ENCODE peak calls at places on chromosomes 16 and 17, in four cellular contexts. T is K562, R is H1, U is HepG2. W is an unnamed sample.
A peak's percentile ranks its signal among the peaks of the same experiment; 100 is the strongest.

GRCh38 chr17:31320231-31320630 is 1.2 kb downstream of the EVI2A start:
- DNase-seq in R (no peak), T (no peak), U (no peak), W (no peak)

GRCh38 chr17:58308985-58309917 is 19.3 kb downstream of the TSPOAP1 start:
- DNase-seq in U (no peak), R (no peak), T (no peak), W (no peak)

GRCh38 chr17:773467-774319 is 8.4 kb downstream of the GLOD4 start:
- DNase-seq in U (no peak), R (no peak), T (no peak), W (no peak)

GRCh38 chr17:8494021-8494420 is 58.3 kb downstream of the NDEL1 start:
- DNase-seq in R (no peak), U (no peak), T (no peak), W (no peak)

GRCh38 chr17:1153795-1154546 is 25.8 kb downstream of the ABR start:
- DNase-seq in T (no peak), R (no peak), U (peak; percentile 16), W (no peak)

GRCh38 chr16:64089697-64090096 is 1032.2 kb downstream of the CDH11 start:
- DNase-seq in T (no peak), R (no peak), U (peak; percentile 50), W (peak; percentile 55)

GRCh38 chr17:81412490-81413093 is 17.3 kb downstream of the BAHCC1 start:
- DNase-seq in R (no peak), U (no peak), T (peak; percentile 80), W (peak; percentile 40)

GRCh38 chr17:29257756-29258155 is 11.1 kb downstream of the CRYBA1 start:
- DNase-seq in U (no peak), R (no peak), T (no peak), W (no peak)

GRCh38 chr17:38925263-38925995 is at the start of gene LASP1NB:
- DNase-seq in U (no peak), T (no peak), R (no peak), W (no peak)

GRCh38 chr17:80260791-80261158 is at the start of gene RNF213:
- DNase-seq in R (no peak), T (peak; percentile 95), U (no peak), W (peak; percentile 6)

GRCh38 chr17:81394831-81395599 is at the start of gene BAHCC1:
- DNase-seq in R (peak; percentile 95), T (peak; percentile 89), U (peak; percentile 99), W (peak; percentile 100)

GRCh38 chr16:54374136-54374535 is 87.5 kb upstream of the IRX3 start:
- DNase-seq in R (no peak), T (no peak), U (no peak), W (no peak)

GRCh38 chr16:24132797-24133155 is 123.4 kb upstream of the CACNG3 start:
- DNase-seq in R (no peak), U (no peak), T (no peak), W (no peak)

GRCh38 chr16:1054660-1055556 is 17.6 kb upstream of the SSTR5 start:
- DNase-seq in U (peak; percentile 26), R (no peak), T (peak; percentile 66), W (peak; percentile 36)

GRCh38 chr17:50534979-50535326 is 2.4 kb downstream of the EPN3 start:
- DNase-seq in T (no peak), R (no peak), U (no peak), W (no peak)

GRCh38 chr17:78397681-78398101 is 19.2 kb downstream of the PGS1 start:
- DNase-seq in U (no peak), R (no peak), T (no peak), W (no peak)

GRCh38 chr16:54093281-54093680 is 193.3 kb downstream of the IRX3 start:
- DNase-seq in T (no peak), R (no peak), U (no peak), W (no peak)

GRCh38 chr17:535165-535564 is 179.5 kb downstream of the VPS53 start:
- DNase-seq in T (no peak), R (no peak), U (no peak), W (no peak)

GRCh38 chr17:18246880-18247612 is 11.5 kb downstream of the FLII start:
- DNase-seq in U (no peak), T (peak; percentile 90), R (peak; percentile 83), W (peak; percentile 57)

GRCh38 chr17:39156491-39156890 is 5.1 kb upstream of the PLXDC1 start:
- DNase-seq in U (no peak), R (no peak), T (no peak), W (no peak)

GRCh38 chr16:2170080-2170479 is 14.5 kb downstream of the TRAF7 start:
- DNase-seq in T (no peak), R (no peak), U (no peak), W (peak; percentile 95)

GRCh38 chr17:386145-386876 is 33.7 kb upstream of the RPH3AL start:
- DNase-seq in T (peak; percentile 93), U (peak; percentile 47), R (no peak), W (peak; percentile 34)

GRCh38 chr16:35188288-35189155 is 1729.1 kb downstream of the TP53TG3F start:
- DNase-seq in T (peak; percentile 13), R (no peak), U (peak; percentile 12), W (no peak)

GRCh38 chr16:648071-648785 is 937 bp upstream of the WDR90 start:
- DNase-seq in T (no peak), U (peak; percentile 57), R (no peak), W (no peak)

GRCh38 chr16:9954181-9954580 is 228.0 kb downstream of the GRIN2A start:
- DNase-seq in R (no peak), T (no peak), U (no peak), W (no peak)

GRCh38 chr16:15464401-15465186 is 30.2 kb downstream of the BMERB1 start:
- DNase-seq in U (no peak), R (no peak), T (no peak), W (no peak)

GRCh38 chr16:86317617-86318021 is 192.7 kb upstream of the FOXF1 start:
- DNase-seq in U (no peak), T (peak; percentile 17), R (no peak), W (no peak)

GRCh38 chr17:1929896-1930750 is 95.0 kb downstream of the RTN4RL1 start:
- DNase-seq in U (no peak), T (no peak), R (no peak), W (no peak)

GRCh38 chr17:19753661-19754463 is 5.8 kb upstream of the ALDH3A1 start:
- DNase-seq in R (no peak), T (no peak), U (no peak), W (no peak)

GRCh38 chr16:68286153-68287074 is 22.1 kb downstream of the SLC7A6 start:
- DNase-seq in R (no peak), U (peak; percentile 35), T (no peak), W (peak; percentile 27)

GRCh38 chr16:68285683-68286082 is 21.4 kb downstream of the SLC7A6 start:
- DNase-seq in T (no peak), U (no peak), R (no peak), W (no peak)

GRCh38 chr16:68288252-68288650 is 22.5 kb downstream of the SLC7A6OS start:
- DNase-seq in T (no peak), R (no peak), U (no peak), W (no peak)

GRCh38 chr16:68289202-68289601 is 21.5 kb downstream of the SLC7A6OS start:
- DNase-seq in T (no peak), U (no peak), R (no peak), W (no peak)

DNA sequence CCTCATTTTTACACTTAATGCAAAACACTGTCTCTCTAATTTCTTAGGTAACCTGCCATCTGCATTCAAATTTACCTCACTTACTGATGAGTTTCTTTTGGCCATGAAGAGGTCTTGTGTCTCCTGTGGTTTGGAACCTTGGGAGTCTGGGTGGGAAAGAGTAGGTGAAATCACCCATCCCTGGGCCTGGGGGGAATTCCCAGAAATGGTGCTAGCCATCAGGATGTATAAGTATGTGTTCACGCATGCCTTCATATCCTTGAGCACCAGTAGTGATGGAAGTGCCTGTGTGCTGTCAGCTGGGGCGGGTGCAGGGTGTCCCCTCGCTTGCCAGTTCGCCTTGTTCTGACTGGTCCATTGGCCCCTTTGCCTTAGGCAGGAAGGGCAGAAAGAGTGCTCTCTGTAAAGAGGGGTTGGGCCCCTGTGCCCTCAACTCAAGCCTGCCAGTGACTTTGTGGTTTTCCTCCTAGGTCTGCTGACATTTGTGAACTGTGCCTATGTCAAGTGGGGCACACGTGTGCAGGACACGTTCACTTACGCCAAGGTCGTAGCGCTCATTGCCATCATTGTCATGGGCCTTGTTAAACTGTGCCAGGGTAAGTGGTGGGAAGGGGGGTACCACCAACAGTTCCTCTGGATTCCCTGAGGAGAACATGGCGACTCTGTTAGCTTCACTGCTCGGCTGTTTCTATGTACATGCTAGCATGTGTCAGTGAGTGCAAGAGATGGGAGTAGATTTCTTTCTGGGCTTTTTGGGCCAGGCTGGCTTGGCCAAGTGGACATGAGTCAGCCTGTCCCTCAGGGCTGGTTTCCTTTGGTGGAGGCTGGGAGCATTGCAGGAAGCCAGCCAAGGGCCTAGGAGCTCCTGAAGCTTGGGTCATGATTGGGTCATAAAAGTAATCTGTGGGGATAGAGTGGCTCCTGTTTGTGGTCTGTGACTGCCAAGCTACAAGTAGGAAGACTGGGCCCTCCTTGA is 23.2 kb downstream of the SLC7A6OS start:
- DNase-seq in U (no peak), R (no peak), T (no peak), W (peak; percentile 89)
- TF ChIP-seq JUN in U (no peak), R (no peak), T (no peak), W (peak; percentile 31)

GRCh38 chr17:16973760-16974540 is 2.0 kb upstream of the TNFRSF13B start:
- DNase-seq in R (no peak), T (no peak), U (no peak), W (no peak)

GRCh38 chr17:16972346-16972745 is 428 bp upstream of the TNFRSF13B start:
- DNase-seq in R (no peak), T (no peak), U (no peak), W (no peak)

GRCh38 chr17:16968786-16969185 is 3.1 kb downstream of the TNFRSF13B start:
- DNase-seq in U (no peak), T (no peak), R (no peak), W (no peak)

GRCh38 chr17:16971458-16972338 is at the start of gene TNFRSF13B:
- DNase-seq in U (no peak), T (no peak), R (no peak), W (no peak)

GRCh38 chr17:16969931-16970906 is 1.7 kb downstream of the TNFRSF13B start:
- DNase-seq in U (no peak), T (no peak), R (no peak), W (no peak)
- H2AFZ ChIP-seq in U (no peak overlapping the region), T (no peak overlapping the region), R (no peak overlapping the region), W (no peak overlapping the region)

GRCh38 chr17:73592531-73592961 is 51.7 kb downstream of the SDK2 start:
- DNase-seq in R (no peak), U (no peak), T (no peak), W (no peak)
- TF ChIP-seq JUN in R (no peak), U (no peak), T (no peak), W (no peak)

DNA sequence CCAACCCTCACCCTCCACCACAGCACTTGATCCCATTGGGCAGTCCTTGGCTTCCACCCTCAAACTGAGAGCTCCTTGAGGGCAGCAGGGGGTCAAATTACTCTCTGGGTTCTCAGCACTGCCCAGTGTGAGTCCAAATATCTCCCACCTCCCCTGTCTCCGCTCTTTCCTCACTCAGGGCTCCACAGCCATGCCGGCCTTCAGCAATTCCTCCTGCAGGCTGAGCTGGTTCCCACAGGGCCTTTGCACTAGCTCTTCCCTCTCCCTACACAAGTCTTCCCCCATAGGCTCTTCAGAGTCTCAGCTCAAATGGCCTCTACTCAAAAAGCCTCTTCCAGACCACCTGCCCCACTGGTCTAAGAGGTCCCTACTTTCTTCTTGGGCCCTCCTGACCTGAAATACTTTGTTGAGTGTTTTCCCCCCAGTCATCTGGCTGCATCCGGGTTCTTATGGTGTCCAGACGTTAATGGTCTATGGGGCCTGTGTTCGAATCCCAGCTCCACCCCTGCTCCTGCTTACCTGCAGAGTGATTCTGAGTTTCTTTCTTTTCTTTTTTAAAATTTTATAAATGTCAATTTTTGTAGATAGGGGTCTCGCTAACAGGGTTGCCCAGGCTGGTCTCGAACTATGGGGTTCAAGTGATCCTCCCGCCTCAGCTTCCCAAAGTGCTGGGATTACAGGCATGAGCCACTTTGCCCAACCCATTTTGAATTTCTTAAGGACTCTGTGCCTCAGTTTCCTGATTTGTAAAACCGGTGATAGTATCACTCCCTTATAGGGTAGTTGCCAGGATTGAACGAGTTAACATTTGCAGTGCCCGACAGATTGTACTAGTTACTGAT is 973 bp upstream of the IL4R start:
- DNase-seq in T (no peak), R (no peak), U (no peak), W (no peak)
- H2AFZ ChIP-seq in T (peak overlapping the region; percentile 42), R (peak overlapping the region; percentile 72), U (no peak overlapping the region), W (peak overlapping the region; percentile 38)